ENCODE peak calls at places on chromosomes 2 and 18, in nine cellular contexts. H is cardiac fibroblast, L is nephron progenitor cell, M is glutamatergic neuron, E is A549, Z is GM20000, C is BE2C, I is AG09309, N is natural killer cell. K is an unnamed sample.

GRCh38 chr2:132620115-132620514 is 49.9 kb downstream of the LYPD1 start:
- DNase-seq in H (peak; percentile 22), L (no peak), M (no peak), E (no peak), Z (no peak), C (no peak), I (no peak), N (no peak), K (peak; percentile 25)

GRCh38 chr2:97761192-97761591 is 47.8 kb downstream of the ZAP70 start:
- DNase-seq in H (no peak), L (no peak), M (no peak), E (no peak), Z (no peak), C (no peak), I (no peak), N (peak; percentile 31), K (no peak)

GRCh38 chr2:235677276-235677788 is 183.5 kb downstream of the AGAP1 start:
- DNase-seq in H (peak; percentile 46), L (no peak), M (peak; percentile 3), E (no peak), Z (no peak), C (no peak), I (no peak), N (no peak), K (no peak)

GRCh38 chr2:84880645-84881521 is at the start of gene TRABD2A:
- DNase-seq in H (no peak), L (peak; percentile 47), M (peak; percentile 36), E (no peak), Z (peak; percentile 38), C (no peak), I (no peak), N (no peak), K (no peak)

GRCh38 chr2:177264539-177265385 is at the start of gene NFE2L2:
- DNase-seq in H (peak; percentile 89), L (peak; percentile 83), M (peak; percentile 84), E (peak; percentile 77), Z (peak; percentile 97), C (peak; percentile 83), I (no peak), N (peak; percentile 96), K (peak; percentile 66)

GRCh38 chr2:162261032-162261945 is 18.0 kb upstream of the FAP start:
- DNase-seq in H (peak; percentile 79), L (no peak), M (no peak), E (no peak), Z (peak; percentile 6), C (no peak), I (peak; percentile 35), N (peak; percentile 19), K (peak; percentile 36)

GRCh38 chr2:134319581-134320246 is 65.8 kb downstream of the MGAT5 start:
- DNase-seq in H (no peak), L (no peak), M (no peak), E (no peak), Z (no peak), C (no peak), I (no peak), N (no peak), K (no peak)

GRCh38 chr2:196677404-196677803 is 37.9 kb downstream of the CCDC150 start:
- DNase-seq in H (peak; percentile 43), L (no peak), M (no peak), E (no peak), Z (no peak), C (peak; percentile 28), I (no peak), N (no peak), K (peak; percentile 58)

GRCh38 chr2:80852808-80853139 is 548.2 kb upstream of the LRRTM1 start:
- DNase-seq in H (no peak), L (peak; percentile 15), M (peak; percentile 33), E (no peak), Z (no peak), C (no peak), I (no peak), N (no peak), K (no peak)

GRCh38 chr2:119710281-119710680 is 31.3 kb downstream of the TMEM177 start:
- DNase-seq in H (no peak), L (no peak), M (no peak), E (no peak), Z (no peak), C (no peak), I (no peak), N (no peak), K (no peak)

GRCh38 chr2:219176818-219177593 is at the start of gene CNPPD1:
- DNase-seq in H (peak; percentile 74), L (peak; percentile 86), M (peak; percentile 88), E (peak; percentile 55), Z (peak; percentile 95), C (peak; percentile 89), I (peak; percentile 14), N (peak; percentile 85), K (peak; percentile 60)

GRCh38 chr2:126715111-126715510 is 59.2 kb downstream of the GYPC start:
- DNase-seq in H (no peak), L (no peak), M (no peak), E (no peak), Z (no peak), C (no peak), I (no peak), N (no peak), K (no peak)

GRCh38 chr2:1979101-1979500 is 234.8 kb upstream of the PXDN start:
- DNase-seq in H (no peak), L (no peak), M (no peak), E (no peak), Z (no peak), C (no peak), I (no peak), N (no peak), K (no peak)

GRCh38 chr18:9737814-9738160 is 29.7 kb downstream of the RAB31 start:
- DNase-seq in H (no peak), L (peak; percentile 34), M (peak; percentile 56), E (no peak), Z (no peak), C (peak; percentile 69), I (no peak), N (no peak), K (no peak)

GRCh38 chr18:62898359-62898758 is 183.0 kb downstream of the PHLPP1 start:
- DNase-seq in H (no peak), L (no peak), M (no peak), E (no peak), Z (peak; percentile 49), C (no peak), I (no peak), N (no peak), K (no peak)

GRCh38 chr2:216774620-216775019 is 79.3 kb upstream of the IGFBP5 start:
- DNase-seq in H (peak; percentile 91), L (no peak), M (peak; percentile 20), E (no peak), Z (no peak), C (no peak), I (peak; percentile 74), N (no peak), K (peak; percentile 83)

GRCh38 chr18:42654561-42654960 is 460.9 kb downstream of the RIT2 start:
- DNase-seq in H (peak; percentile 46), L (no peak), M (no peak), E (no peak), Z (no peak), C (no peak), I (no peak), N (no peak), K (no peak)

GRCh38 chr2:128016620-128017019 is 11.2 kb downstream of the SAP130 start:
- DNase-seq in H (no peak), L (no peak), M (no peak), E (no peak), Z (no peak), C (no peak), I (no peak), N (no peak), K (no peak)

GRCh38 chr2:182496596-182496995 is 69.8 kb upstream of the PDE1A start:
- DNase-seq in H (no peak), L (no peak), M (no peak), E (no peak), Z (no peak), C (no peak), I (no peak), N (no peak), K (no peak)

GRCh38 chr18:25140962-25141308 is 211.0 kb downstream of the ZNF521 start:
- DNase-seq in H (no peak), L (no peak), M (no peak), E (no peak), Z (no peak), C (no peak), I (no peak), N (no peak), K (no peak)

GRCh38 chr2:1617425-1618021 is 126.8 kb downstream of the PXDN start:
- DNase-seq in H (no peak), L (no peak), M (no peak), E (no peak), Z (no peak), C (no peak), I (no peak), N (no peak), K (no peak)

GRCh38 chr2:144131042-144131441 is 388.9 kb downstream of the ZEB2 start:
- DNase-seq in H (peak; percentile 65), L (no peak), M (no peak), E (no peak), Z (no peak), C (no peak), I (no peak), N (no peak), K (peak; percentile 40)

GRCh38 chr18:59954746-59955145 is 55.0 kb downstream of the PMAIP1 start:
- DNase-seq in H (peak; percentile 75), L (no peak), M (no peak), E (no peak), Z (no peak), C (no peak), I (no peak), N (no peak), K (peak; percentile 52)

GRCh38 chr2:112959109-112959591 is 18.7 kb upstream of the IL36G start:
- DNase-seq in H (peak; percentile 5), L (no peak), M (peak; percentile 51), E (no peak), Z (no peak), C (no peak), I (no peak), N (no peak), K (no peak)
- TF ChIP-seq CTCF in H (no peak), L (peak; percentile 35), M (peak; percentile 68), E (peak; percentile 36), Z (no peak), C (no peak), I (no peak), N (peak; percentile 35), K (peak; percentile 73)

GRCh38 chr2:26000561-26001211 is 18.4 kb upstream of the KIF3C start:
- DNase-seq in H (no peak), L (no peak), M (no peak), E (no peak), Z (no peak), C (no peak), I (no peak), N (no peak), K (no peak)
- TF ChIP-seq CTCF in H (no peak), L (no peak), M (no peak), E (no peak), Z (no peak), C (no peak), I (no peak), N (no peak), K (no peak)

GRCh38 chr2:160459543-160460332 is 33.9 kb downstream of the RBMS1 start:
- DNase-seq in H (no peak), L (no peak), M (no peak), E (no peak), Z (no peak), C (no peak), I (no peak), N (no peak), K (no peak)
- TF ChIP-seq CTCF in H (no peak), L (no peak), M (no peak), E (no peak), Z (no peak), C (no peak), I (no peak), N (no peak), K (no peak)

GRCh38 chr18:8367217-8367988 is 241.8 kb upstream of the RAB12 start:
- DNase-seq in H (peak; percentile 18), L (peak; percentile 73), M (peak; percentile 67), E (no peak), Z (peak; percentile 42), C (peak; percentile 46), I (no peak), N (no peak), K (no peak)
- TF ChIP-seq CTCF in H (peak; percentile 48), L (peak; percentile 55), M (peak; percentile 61), E (peak; percentile 26), Z (peak; percentile 31), C (peak; percentile 61), I (peak; percentile 32), N (no peak), K (peak; percentile 70)